ENCODE peak calls at places on chromosomes 3 and 15, in five cellular contexts. W, D, T, R and S are unnamed samples.
A peak's percentile ranks its signal among the peaks of the same experiment; 100 is the strongest.

GRCh38 chr3:189914799-189915198 is 205.9 kb downstream of the P3H2 start:
- DNase-seq in T (no peak), W (no peak), R (no peak), D (no peak), S (no peak)

GRCh38 chr3:57029383-57029782 is 31.1 kb upstream of the SPATA12 start:
- DNase-seq in D (no peak), T (no peak), R (no peak), W (no peak), S (no peak)

GRCh38 chr15:60774829-60775228 is 295.9 kb upstream of the ICE2 start:
- DNase-seq in D (no peak), W (no peak), T (no peak), R (no peak), S (no peak)

GRCh38 chr3:33636125-33636855 is 81.8 kb downstream of the CLASP2 start:
- DNase-seq in D (no peak), T (no peak), R (no peak), W (no peak), S (no peak)

GRCh38 chr3:150235799-150236198 is 172.3 kb upstream of the TSC22D2 start:
- DNase-seq in T (no peak), W (no peak), D (no peak), R (peak; percentile 53), S (no peak)

GRCh38 chr15:57158997-57159668 is 217.2 kb upstream of the CGNL1 start:
- DNase-seq in R (no peak), W (no peak), T (no peak), D (no peak), S (no peak)

GRCh38 chr3:70728311-70728710 is 415.9 kb upstream of the MDFIC2 start:
- DNase-seq in W (no peak), D (no peak), R (no peak), T (no peak), S (no peak)

GRCh38 chr3:51675201-51675611 is 4.2 kb downstream of the TEX264 start:
- DNase-seq in T (no peak), W (peak; percentile 12), D (no peak), R (no peak), S (no peak)

GRCh38 chr15:101051291-101052030 is 132.3 kb downstream of the LRRK1 start:
- DNase-seq in T (no peak), W (no peak), R (peak; percentile 35), D (no peak), S (no peak)

GRCh38 chr3:192445768-192446644 is 281.3 kb downstream of the FGF12 start:
- DNase-seq in R (no peak), D (peak; percentile 21), T (no peak), W (no peak), S (peak; percentile 23)

GRCh38 chr15:40366204-40367037 is 8.4 kb downstream of the DISP2 start:
- DNase-seq in D (no peak), T (no peak), W (no peak), R (no peak), S (no peak)

GRCh38 chr3:194905696-194906095 is 220.0 kb downstream of the FAM43A start:
- DNase-seq in W (no peak), R (no peak), D (no peak), T (no peak), S (no peak)

GRCh38 chr3:148955544-148956346 is 35.6 kb upstream of the GYG1 start:
- DNase-seq in R (peak; percentile 54), D (peak; percentile 53), T (no peak), W (peak; percentile 56), S (peak; percentile 19)

GRCh38 chr3:162719684-162720341 is 1223.2 kb downstream of the OTOL1 start:
- DNase-seq in W (no peak), T (no peak), D (no peak), R (no peak), S (no peak)

GRCh38 chr3:127889976-127890650 is 24.9 kb upstream of the KBTBD12 start:
- DNase-seq in T (no peak), D (no peak), R (no peak), W (no peak), S (no peak)

GRCh38 chr3:73401616-73402265 is 223.0 kb downstream of the PDZRN3 start:
- DNase-seq in T (no peak), W (no peak), D (peak; percentile 30), R (no peak), S (peak; percentile 60)

GRCh38 chr15:66707310-66708160 is 5.5 kb downstream of the SMAD6 start:
- DNase-seq in T (no peak), R (peak; percentile 67), D (peak; percentile 57), W (no peak), S (peak; percentile 53)

GRCh38 chr3:195172285-195172684 is 98.7 kb downstream of the XXYLT1 start:
- DNase-seq in R (no peak), W (no peak), T (peak; percentile 82), D (no peak), S (no peak)

GRCh38 chr3:155387571-155387970 is 94.1 kb upstream of the STRIT1 start:
- DNase-seq in T (no peak), D (no peak), W (no peak), R (peak; percentile 44), S (no peak)

GRCh38 chr15:58423205-58423604 is 8.6 kb upstream of the LIPC start:
- DNase-seq in W (no peak), D (no peak), R (no peak), T (no peak), S (no peak)

GRCh38 chr15:74964794-74965193 is 8.2 kb upstream of the RPP25 start:
- DNase-seq in W (no peak), T (no peak), D (no peak), R (no peak), S (no peak)

GRCh38 chr3:74992898-74993297 is 378.4 kb upstream of the CNTN3 start:
- DNase-seq in D (no peak), T (no peak), W (no peak), R (no peak), S (no peak)

GRCh38 chr3:45516829-45517228 is 77.7 kb upstream of the LIMD1 start:
- DNase-seq in D (no peak), T (no peak), R (no peak), W (no peak), S (no peak)

GRCh38 chr15:38555686-38556334 is 8.8 kb downstream of the RASGRP1 start:
- DNase-seq in T (no peak), W (no peak), D (no peak), R (no peak), S (no peak)

GRCh38 chr3:189340680-189341460 is 169.1 kb downstream of the TPRG1 start:
- DNase-seq in W (no peak), R (no peak), T (no peak), D (no peak), S (no peak)

DNA sequence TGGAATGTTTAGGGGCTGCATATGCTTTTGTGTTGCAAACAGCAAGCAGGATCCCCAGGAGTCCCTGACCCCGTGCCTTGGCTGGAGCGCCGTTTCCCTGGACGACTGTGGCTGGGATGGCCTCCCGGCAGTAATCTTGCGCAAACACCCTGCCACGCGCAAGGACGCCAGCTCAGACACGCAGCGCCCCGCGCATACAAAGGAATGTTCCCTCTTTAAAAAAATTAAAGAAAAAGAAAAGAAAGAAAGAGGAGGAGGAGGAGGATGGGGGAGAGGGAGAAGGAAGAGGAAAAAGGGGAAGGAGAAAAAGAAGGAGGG is 28.2 kb downstream of the ZIC4 start:
- DNase-seq in D (no peak), R (no peak), W (no peak), T (no peak), S (no peak)
- H3K4me3 ChIP-seq in D (no peak overlapping the region), R (no peak overlapping the region), W (no peak overlapping the region), T (no peak overlapping the region), S (no peak overlapping the region)

DNA sequence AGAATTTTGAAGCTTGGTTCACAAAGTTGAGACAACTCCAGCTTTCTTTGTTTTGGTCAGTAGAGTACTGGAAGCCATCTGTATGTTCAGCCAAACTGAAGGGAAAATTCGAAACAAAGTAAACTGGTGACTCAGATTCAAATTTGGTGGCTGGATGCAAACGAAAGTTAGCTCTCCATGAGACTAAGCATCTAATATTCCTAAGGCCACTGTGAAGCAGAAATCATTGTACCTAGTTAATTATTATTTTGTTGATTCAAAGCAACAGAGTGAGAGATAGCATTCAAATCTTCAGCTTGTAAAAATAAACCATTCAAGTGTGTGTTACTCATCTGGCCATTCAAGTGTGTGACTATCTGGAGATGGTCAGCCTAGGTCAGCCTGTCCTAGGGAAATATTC is 42.1 kb downstream of the NR2F2 start:
- DNase-seq in R (no peak), W (no peak), D (no peak), T (no peak), S (no peak)
- H3K27me3 ChIP-seq in R (no peaks in the 10 kb centered on the region), W (no peaks in the 10 kb centered on the region), D (peaks cover 33% of the 10 kb centered on the region), T (no peaks in the 10 kb centered on the region), S (no peaks in the 10 kb centered on the region)

GRCh38 chr3:46909535-46910161 is 32.1 kb downstream of the PTH1R start:
- DNase-seq in W (peak; percentile 93), R (peak; percentile 86), T (peak; percentile 94), D (peak; percentile 82), S (peak; percentile 93)
- H3K4me1 ChIP-seq in W (peaks cover 22% of the 10 kb centered on the region), R (peaks cover 14% of the 10 kb centered on the region), T (no peaks in the 10 kb centered on the region), D (peaks cover 31% of the 10 kb centered on the region), S (peaks cover 9% of the 10 kb centered on the region)

GRCh38 chr3:185283374-185283935 is 29.6 kb upstream of the EHHADH start:
- DNase-seq in D (no peak), T (no peak), W (no peak), R (no peak), S (no peak)
- H3K4me3 ChIP-seq in D (peak overlapping the region; percentile 79), T (peak overlapping the region; percentile 68), W (peak overlapping the region; percentile 87), R (peak overlapping the region; percentile 62), S (peak overlapping the region; percentile 47)

DNA sequence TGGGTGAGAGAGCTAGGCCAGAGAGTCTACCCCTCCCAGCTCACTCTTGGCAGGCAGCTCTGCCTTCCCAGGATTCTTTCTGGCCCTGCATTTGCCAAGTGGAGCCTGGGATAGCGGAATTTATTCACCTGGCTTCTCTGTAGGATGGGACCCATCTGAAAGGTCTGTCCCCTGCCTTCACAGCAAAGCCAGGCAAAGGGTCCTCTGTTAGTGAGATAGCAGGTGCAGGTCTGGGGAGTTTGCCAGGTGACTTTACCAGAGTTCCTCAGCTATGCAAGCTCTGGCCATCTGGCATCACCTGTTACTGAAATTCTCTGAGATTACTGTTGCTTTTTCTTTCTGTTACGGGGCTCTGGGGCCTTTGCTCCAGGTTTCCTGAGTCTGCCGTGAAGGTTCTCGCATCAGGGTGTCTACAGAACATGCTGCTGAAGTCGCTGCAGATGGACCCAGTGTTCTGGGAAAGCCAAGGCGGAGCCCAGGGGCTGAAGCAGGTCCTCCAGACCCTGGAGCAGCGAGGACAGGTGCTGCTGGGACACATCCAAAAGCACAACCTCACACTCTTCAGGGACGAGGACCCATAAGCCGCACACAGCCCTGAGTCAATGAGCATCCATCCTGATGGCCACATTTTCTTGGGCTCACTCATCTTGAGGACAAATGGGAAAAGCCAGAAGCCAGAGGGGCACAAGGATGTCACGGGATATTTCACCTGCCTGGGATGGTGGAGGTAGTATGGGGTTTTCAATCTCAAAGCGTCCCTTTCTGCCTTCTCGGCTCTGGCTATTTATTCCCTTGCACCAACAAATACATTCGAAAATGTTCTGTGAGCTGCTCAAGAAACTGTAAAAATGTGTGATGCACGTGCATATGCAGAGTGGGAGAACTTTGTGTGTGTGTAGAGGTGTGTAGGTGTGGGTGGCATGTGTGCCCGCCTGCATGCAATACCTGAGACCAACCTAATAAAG is 49.8 kb downstream of the POMGNT2 start:
- DNase-seq in R (no peak), W (no peak), T (no peak), D (no peak), S (no peak)
- H3K27me3 ChIP-seq in R (no peaks in the 10 kb centered on the region), W (no peaks in the 10 kb centered on the region), T (no peaks in the 10 kb centered on the region), D (no peaks in the 10 kb centered on the region), S (no peaks in the 10 kb centered on the region)

GRCh38 chr3:114333180-114333922 is 39.5 kb downstream of the TIGIT start:
- DNase-seq in T (no peak), R (no peak), D (no peak), W (no peak), S (no peak)
- H3K4me1 ChIP-seq in T (no peaks in the 10 kb centered on the region), R (no peaks in the 10 kb centered on the region), D (peaks cover 7% of the 10 kb centered on the region), W (no peaks in the 10 kb centered on the region), S (no peaks in the 10 kb centered on the region)